ENCODE peak calls at places on chromosomes 3 and 15, in eight cellular contexts. Y is right atrium auricular region, J is fibroblast of lung, V is T-helper 2 cell, X is ELR, A is GM20000, U is GM12878, R is neural crest cell. T is an unnamed sample.

GRCh38 chr15:32818758-32819405 is 101.1 kb downstream of the GREM1 start:
- DNase-seq in V (no peak), R (no peak), X (no peak), U (no peak), J (peak), Y (no peak), A (no peak), T (no peak)

GRCh38 chr3:85162905-85163304 is 204.1 kb downstream of the CADM2 start:
- DNase-seq in R (no peak), X (no peak), V (no peak), J (no peak), A (no peak), U (no peak), Y (no peak), T (peak)

GRCh38 chr3:128878556-128879124 is 780 bp upstream of the ACAD9 start:
- DNase-seq in V (no peak), J (peak), R (no peak), U (peak), A (peak), X (peak), Y (peak), T (peak)

GRCh38 chr15:57489122-57489521 is 102.6 kb upstream of the MYZAP start:
- DNase-seq in Y (no peak), X (no peak), U (no peak), A (no peak), J (no peak), V (no peak), R (no peak), T (no peak)

GRCh38 chr3:183980408-183980807 is 37.3 kb downstream of the ABCC5 start:
- DNase-seq in V (no peak), X (no peak), J (peak), Y (no peak), A (no peak), R (no peak), U (no peak), T (no peak)

GRCh38 chr3:53822331-53822741 is 23.9 kb downstream of the CHDH start:
- DNase-seq in X (no peak), V (no peak), U (no peak), R (no peak), Y (no peak), A (no peak), J (no peak), T (no peak)

GRCh38 chr3:139975592-139976360 is 40.8 kb downstream of the CLSTN2 start:
- DNase-seq in A (no peak), U (no peak), Y (no peak), R (no peak), V (no peak), X (no peak), J (no peak), T (no peak)

GRCh38 chr3:5388091-5388490 is 200.6 kb downstream of the EDEM1 start:
- DNase-seq in Y (no peak), R (no peak), A (no peak), U (no peak), V (no peak), X (no peak), J (no peak), T (no peak)

GRCh38 chr3:77370413-77370812 is 330.5 kb downstream of the ROBO2 start:
- DNase-seq in V (no peak), U (no peak), J (peak), R (no peak), X (peak), Y (no peak), A (no peak), T (peak)

GRCh38 chr15:25670025-25670554 is 193.0 kb downstream of the ATP10A start:
- DNase-seq in U (no peak), R (peak), J (peak), X (no peak), V (no peak), A (no peak), Y (peak), T (no peak)

GRCh38 chr3:52291508-52292181 is 4.0 kb downstream of the GLYCTK start:
- DNase-seq in R (peak), U (no peak), A (peak), J (no peak), X (peak), V (no peak), Y (no peak), T (no peak)

GRCh38 chr3:137768361-137769320 is 4.5 kb downstream of the SOX14 start:
- DNase-seq in X (no peak), A (peak), U (no peak), R (peak), Y (no peak), V (no peak), J (no peak), T (no peak)

T was measured in mammary epithelial cell.